ENCODE peak calls at places on chromosomes 3 and 15, in four cellular contexts. One of them, this sample, is unnamed.
A peak's percentile ranks its signal among the peaks of the same experiment; 100 is the strongest.

GRCh38 chr3:139339219-139339906 is 4.5 kb upstream of the MRPS22 start:
- DNase-seq in colonic mucosa: no peak
- DNase-seq in iris pigment epithelial cell: peak; percentile 33
- DNase-seq in GM20000: no peak
- DNase-seq in this sample: no peak

GRCh38 chr3:171393032-171393744 is 67.0 kb downstream of the TNIK start:
- DNase-seq in colonic mucosa: no peak
- DNase-seq in iris pigment epithelial cell: peak; percentile 67
- DNase-seq in GM20000: no peak
- DNase-seq in this sample: no peak

GRCh38 chr15:82653483-82653882 is 6.3 kb upstream of the CPEB1 start:
- DNase-seq in colonic mucosa: no peak
- DNase-seq in iris pigment epithelial cell: no peak
- DNase-seq in GM20000: no peak
- DNase-seq in this sample: no peak

GRCh38 chr3:134084230-134084950 is 54.7 kb upstream of the SLCO2A1 start:
- DNase-seq in colonic mucosa: no peak
- DNase-seq in iris pigment epithelial cell: no peak
- DNase-seq in GM20000: no peak
- DNase-seq in this sample: no peak

GRCh38 chr3:147318900-147319299 is 87.4 kb downstream of the ZIC4 start:
- DNase-seq in colonic mucosa: no peak
- DNase-seq in iris pigment epithelial cell: no peak
- DNase-seq in GM20000: no peak
- DNase-seq in this sample: no peak

GRCh38 chr3:45215466-45215865 is 10.6 kb downstream of the TMEM158 start:
- DNase-seq in colonic mucosa: no peak
- DNase-seq in iris pigment epithelial cell: no peak
- DNase-seq in GM20000: no peak
- DNase-seq in this sample: no peak

GRCh38 chr15:58212909-58213526 is 74.8 kb downstream of the AQP9 start:
- DNase-seq in colonic mucosa: no peak
- DNase-seq in iris pigment epithelial cell: peak; percentile 65
- DNase-seq in GM20000: no peak
- DNase-seq in this sample: no peak

GRCh38 chr3:15475161-15475560 is 46.3 kb downstream of the COLQ start:
- DNase-seq in colonic mucosa: no peak
- DNase-seq in iris pigment epithelial cell: no peak
- DNase-seq in GM20000: no peak
- DNase-seq in this sample: no peak

GRCh38 chr3:186825294-186825821 is 17.2 kb upstream of the ADIPOQ start:
- DNase-seq in colonic mucosa: no peak
- DNase-seq in iris pigment epithelial cell: peak; percentile 75
- DNase-seq in GM20000: no peak
- DNase-seq in this sample: peak; percentile 1

GRCh38 chr15:90864507-90864906 is 3.9 kb upstream of the FURIN start:
- DNase-seq in colonic mucosa: no peak
- DNase-seq in iris pigment epithelial cell: peak; percentile 17
- DNase-seq in GM20000: no peak
- DNase-seq in this sample: no peak

GRCh38 chr3:120558784-120559227 is 37.3 kb upstream of the NDUFB4 start:
- DNase-seq in colonic mucosa: peak; percentile 87
- DNase-seq in iris pigment epithelial cell: peak; percentile 91
- DNase-seq in GM20000: peak; percentile 74
- DNase-seq in this sample: peak; percentile 83

GRCh38 chr15:50636146-50636545 is 50.5 kb downstream of the TRPM7 start:
- DNase-seq in colonic mucosa: no peak
- DNase-seq in iris pigment epithelial cell: no peak
- DNase-seq in GM20000: no peak
- DNase-seq in this sample: no peak

GRCh38 chr3:110969229-110970211 is 102.1 kb upstream of the NECTIN3 start:
- DNase-seq in colonic mucosa: no peak
- DNase-seq in iris pigment epithelial cell: no peak
- DNase-seq in GM20000: no peak
- DNase-seq in this sample: no peak

GRCh38 chr3:175916151-175916946 is 1057.2 kb downstream of the NAALADL2 start:
- DNase-seq in colonic mucosa: no peak
- DNase-seq in iris pigment epithelial cell: no peak
- DNase-seq in GM20000: no peak
- DNase-seq in this sample: no peak

GRCh38 chr3:169026543-169027181 is 636.9 kb downstream of the MECOM start:
- DNase-seq in colonic mucosa: no peak
- DNase-seq in iris pigment epithelial cell: peak; percentile 93
- DNase-seq in GM20000: no peak
- DNase-seq in this sample: no peak

GRCh38 chr3:172982731-172983364 is 158.2 kb downstream of the SPATA16 start:
- DNase-seq in colonic mucosa: no peak
- DNase-seq in iris pigment epithelial cell: no peak
- DNase-seq in GM20000: no peak
- DNase-seq in this sample: peak; percentile 22

GRCh38 chr3:38986901-38987300 is 64.8 kb downstream of the SCN11A start:
- DNase-seq in colonic mucosa: no peak
- DNase-seq in iris pigment epithelial cell: no peak
- DNase-seq in GM20000: no peak
- DNase-seq in this sample: no peak

GRCh38 chr15:63933522-63933921 is 99.8 kb upstream of the HERC1 start:
- DNase-seq in colonic mucosa: no peak
- DNase-seq in iris pigment epithelial cell: peak; percentile 73
- DNase-seq in GM20000: no peak
- DNase-seq in this sample: no peak

GRCh38 chr3:149401215-149401925 is 23.9 kb upstream of the TM4SF1 start:
- DNase-seq in colonic mucosa: peak; percentile 42
- DNase-seq in iris pigment epithelial cell: peak; percentile 90
- DNase-seq in GM20000: no peak
- DNase-seq in this sample: no peak

GRCh38 chr3:164533275-164533674 is 545.0 kb downstream of the SI start:
- DNase-seq in colonic mucosa: no peak
- DNase-seq in iris pigment epithelial cell: no peak
- DNase-seq in GM20000: no peak
- DNase-seq in this sample: no peak

GRCh38 chr3:141129049-141130038 is 78.2 kb downstream of the SPSB4 start:
- DNase-seq in colonic mucosa: no peak
- DNase-seq in iris pigment epithelial cell: no peak
- DNase-seq in GM20000: no peak
- DNase-seq in this sample: no peak

GRCh38 chr3:141656771-141657170 is 81.3 kb upstream of the RNF7 start:
- DNase-seq in colonic mucosa: no peak
- DNase-seq in iris pigment epithelial cell: peak; percentile 76
- DNase-seq in GM20000: no peak
- DNase-seq in this sample: no peak

GRCh38 chr3:81425198-81425868 is 336.1 kb downstream of the GBE1 start:
- DNase-seq in colonic mucosa: no peak
- DNase-seq in iris pigment epithelial cell: peak; percentile 72
- DNase-seq in GM20000: no peak
- DNase-seq in this sample: no peak

GRCh38 chr3:97901327-97902295 is 70.6 kb downstream of the RIOX2 start:
- DNase-seq in colonic mucosa: peak; percentile 41
- DNase-seq in iris pigment epithelial cell: peak; percentile 17
- DNase-seq in GM20000: no peak
- DNase-seq in this sample: no peak

GRCh38 chr15:86915811-86916331 is 836.2 kb downstream of the AGBL1 start:
- DNase-seq in colonic mucosa: no peak
- DNase-seq in iris pigment epithelial cell: peak; percentile 39
- DNase-seq in GM20000: no peak
- DNase-seq in this sample: peak; percentile 89

GRCh38 chr3:159472611-159473010 is 516.0 kb upstream of the IL12A start:
- DNase-seq in colonic mucosa: no peak
- DNase-seq in iris pigment epithelial cell: no peak
- DNase-seq in GM20000: no peak
- DNase-seq in this sample: no peak

GRCh38 chr15:72197460-72198409 is at the start of gene GRAMD2A:
- DNase-seq in colonic mucosa: peak; percentile 47
- DNase-seq in iris pigment epithelial cell: peak; percentile 50
- DNase-seq in GM20000: peak; percentile 87
- DNase-seq in this sample: peak; percentile 14

GRCh38 chr3:159936541-159936940 is 52.1 kb upstream of the IL12A start:
- DNase-seq in colonic mucosa: no peak
- DNase-seq in iris pigment epithelial cell: peak; percentile 42
- DNase-seq in GM20000: no peak
- DNase-seq in this sample: no peak

GRCh38 chr15:51752918-51753317 is 1.5 kb downstream of the TMOD2 start:
- DNase-seq in colonic mucosa: no peak
- DNase-seq in iris pigment epithelial cell: no peak
- DNase-seq in GM20000: no peak
- DNase-seq in this sample: peak; percentile 20

GRCh38 chr3:101038880-101039279 is 45.7 kb upstream of the ABI3BP start:
- DNase-seq in colonic mucosa: no peak
- DNase-seq in iris pigment epithelial cell: no peak
- DNase-seq in GM20000: no peak
- DNase-seq in this sample: no peak

GRCh38 chr3:114404590-114404989 is 110.8 kb downstream of the TIGIT start:
- DNase-seq in colonic mucosa: no peak
- DNase-seq in iris pigment epithelial cell: peak; percentile 56
- DNase-seq in GM20000: no peak
- DNase-seq in this sample: no peak

GRCh38 chr15:32670624-32671022 is 29.1 kb downstream of the SCG5 start:
- DNase-seq in colonic mucosa: no peak
- DNase-seq in iris pigment epithelial cell: no peak
- DNase-seq in GM20000: no peak
- DNase-seq in this sample: no peak